ENCODE peak calls at places on chromosome 6, in six cellular contexts. K, C, V, X, U and D are unnamed samples.

GRCh38 chr6:37069639-37070038 is 64.2 kb downstream of the FGD2 start:
- DNase-seq in K (no peak), C (no peak), V (no peak), X (no peak), U (no peak), D (no peak)

GRCh38 chr6:119669228-119669627 is 319.7 kb upstream of the MAN1A1 start:
- DNase-seq in K (no peak), C (no peak), V (no peak), X (no peak), U (no peak), D (no peak)

GRCh38 chr6:113329942-113330897 is 526.9 kb upstream of the MARCKS start:
- DNase-seq in K (no peak), C (no peak), V (no peak), X (no peak), U (no peak), D (no peak)

GRCh38 chr6:1325471-1326309 is 13.8 kb downstream of the FOXQ1 start:
- DNase-seq in K (peak), C (no peak), V (peak), X (no peak), U (peak), D (no peak)

GRCh38 chr6:11120273-11121005 is 8.9 kb upstream of the ERVFRD-1 start:
- DNase-seq in K (no peak), C (no peak), V (no peak), X (no peak), U (peak), D (no peak)

GRCh38 chr6:57267586-57268293 is 45.6 kb upstream of the RAB23 start:
- DNase-seq in K (peak), C (peak), V (peak), X (peak), U (peak), D (peak)

GRCh38 chr6:72720464-72720863 is 98.6 kb downstream of the KCNQ5 start:
- DNase-seq in K (no peak), C (no peak), V (no peak), X (no peak), U (no peak), D (no peak)

GRCh38 chr6:19608546-19608945 is 228.6 kb upstream of the ID4 start:
- DNase-seq in K (no peak), C (no peak), V (no peak), X (no peak), U (no peak), D (no peak)

GRCh38 chr6:155264704-155265320 is 999 bp downstream of the CLDN20 start:
- DNase-seq in K (no peak), C (no peak), V (no peak), X (peak), U (peak), D (no peak)

GRCh38 chr6:100115702-100116101 is 121.7 kb upstream of the MCHR2 start:
- DNase-seq in K (no peak), C (no peak), V (no peak), X (no peak), U (no peak), D (no peak)

GRCh38 chr6:44431118-44431725 is 43.7 kb downstream of the CDC5L start:
- DNase-seq in K (peak), C (peak), V (peak), X (peak), U (peak), D (peak)

GRCh38 chr6:112563368-112563767 is 216.2 kb downstream of the RFPL4B start:
- DNase-seq in K (no peak), C (no peak), V (no peak), X (no peak), U (no peak), D (no peak)

GRCh38 chr6:105836379-105836778 is 249.8 kb upstream of the PRDM1 start:
- DNase-seq in K (no peak), C (no peak), V (no peak), X (no peak), U (no peak), D (no peak)

GRCh38 chr6:149895702-149896310 is 2.1 kb downstream of the RAET1E start:
- DNase-seq in K (peak), C (no peak), V (peak), X (no peak), U (peak), D (no peak)

GRCh38 chr6:96520851-96521115 is 823 bp upstream of the UFL1 start:
- DNase-seq in K (no peak), C (no peak), V (no peak), X (no peak), U (peak), D (no peak)

GRCh38 chr6:153231048-153231635 is 100.1 kb upstream of the RGS17 start:
- DNase-seq in K (peak), C (no peak), V (peak), X (peak), U (peak), D (peak)

GRCh38 chr6:14448246-14448645 is 330.7 kb downstream of the CD83 start:
- DNase-seq in K (no peak), C (no peak), V (no peak), X (no peak), U (no peak), D (no peak)

GRCh38 chr6:81023007-81023582 is 729.4 kb downstream of the TENT5A start:
- DNase-seq in K (peak), C (no peak), V (no peak), X (no peak), U (no peak), D (no peak)

GRCh38 chr6:106539931-106540330 is 89.4 kb downstream of the RTN4IP1 start:
- DNase-seq in K (no peak), C (no peak), V (no peak), X (no peak), U (no peak), D (no peak)

GRCh38 chr6:46381579-46381978 is 109.7 kb downstream of the RCAN2 start:
- DNase-seq in K (no peak), C (no peak), V (no peak), X (no peak), U (no peak), D (no peak)

GRCh38 chr6:169972736-169973135 is 221.3 kb downstream of the ERMARD start:
- DNase-seq in K (no peak), C (no peak), V (no peak), X (peak), U (no peak), D (no peak)

GRCh38 chr6:80319286-80319685 is 212.8 kb downstream of the BCKDHB start:
- DNase-seq in K (no peak), C (no peak), V (no peak), X (no peak), U (peak), D (no peak)

GRCh38 chr6:148616811-148617210 is 130.0 kb upstream of the UST start:
- DNase-seq in K (no peak), C (no peak), V (no peak), X (no peak), U (no peak), D (no peak)

GRCh38 chr6:7646394-7646793 is 56.4 kb downstream of the SNRNP48 start:
- DNase-seq in K (no peak), C (no peak), V (no peak), X (no peak), U (peak), D (no peak)

GRCh38 chr6:33080127-33081089 is 4.6 kb downstream of the HLA-DPB1 start:
- DNase-seq in K (no peak), C (no peak), V (no peak), X (peak), U (peak), D (peak)

GRCh38 chr6:148335582-148335981 is 7.1 kb upstream of the SASH1 start:
- DNase-seq in K (no peak), C (no peak), V (no peak), X (no peak), U (peak), D (no peak)

GRCh38 chr6:108876929-108877775 is 28.9 kb downstream of the ARMC2 start:
- DNase-seq in K (no peak), C (peak), V (no peak), X (no peak), U (no peak), D (no peak)

GRCh38 chr6:35165630-35166071 is 24.5 kb upstream of the TCP11 start:
- DNase-seq in K (no peak), C (no peak), V (peak), X (no peak), U (peak), D (no peak)

GRCh38 chr6:80343511-80343910 is 237.0 kb downstream of the BCKDHB start:
- DNase-seq in K (no peak), C (no peak), V (no peak), X (no peak), U (no peak), D (no peak)

GRCh38 chr6:136524339-136524935 is 25.8 kb downstream of the MAP7 start:
- DNase-seq in K (no peak), C (no peak), V (no peak), X (no peak), U (no peak), D (no peak)

GRCh38 chr6:36592221-36592655 is 1.9 kb upstream of the SRSF3 start:
- DNase-seq in K (no peak), C (no peak), V (no peak), X (no peak), U (no peak), D (peak)

GRCh38 chr6:12973302-12973865 is 256.8 kb downstream of the PHACTR1 start:
- DNase-seq in K (no peak), C (no peak), V (no peak), X (no peak), U (no peak), D (no peak)

GRCh38 chr6:147238164-147238563 is 33.9 kb downstream of the STXBP5 start:
- DNase-seq in K (no peak), C (no peak), V (no peak), X (no peak), U (no peak), D (no peak)

GRCh38 chr6:152267967-152268845 is 369.0 kb downstream of the SYNE1 start:
- DNase-seq in K (no peak), C (no peak), V (peak), X (no peak), U (no peak), D (peak)

DNA sequence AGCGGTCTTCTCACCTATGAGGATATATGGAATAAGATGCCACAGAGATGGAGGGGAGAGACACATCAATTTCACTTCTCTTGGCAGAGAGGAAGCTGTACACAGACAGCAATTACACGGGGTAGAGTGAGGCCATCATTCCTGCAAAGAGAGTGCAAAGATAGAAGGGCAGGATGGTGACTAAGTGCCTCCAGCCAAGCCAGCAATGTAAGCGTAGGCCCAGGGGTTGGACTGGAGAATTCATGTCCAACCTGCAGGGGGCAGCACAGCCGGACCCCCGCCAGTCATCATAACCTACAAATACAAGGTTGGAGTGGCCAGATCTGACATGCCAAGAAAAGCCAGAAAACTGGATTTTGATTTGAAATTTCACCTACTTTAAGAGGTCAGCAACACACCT is 56.3 kb downstream of the NRN1 start:
- DNase-seq in K (no peak), C (no peak), V (peak), X (peak), U (no peak), D (peak)
- TF ChIP-seq CTCF in K (peak), C (no peak), V (no peak), X (peak), U (no peak), D (peak)

GRCh38 chr6:166997768-166998255 is 1.4 kb upstream of the CEP43 start:
- DNase-seq in K (peak), C (no peak), V (peak), X (peak), U (peak), D (peak)
- TF ChIP-seq CTCF in K (peak), C (peak), V (peak), X (peak), U (peak), D (peak)

GRCh38 chr6:49548613-49549304 is 1.7 kb upstream of the C6orf141 start:
- DNase-seq in K (no peak), C (no peak), V (no peak), X (no peak), U (no peak), D (no peak)
- TF ChIP-seq CTCF in K (peak), C (no peak), V (no peak), X (no peak), U (no peak), D (no peak)

DNA sequence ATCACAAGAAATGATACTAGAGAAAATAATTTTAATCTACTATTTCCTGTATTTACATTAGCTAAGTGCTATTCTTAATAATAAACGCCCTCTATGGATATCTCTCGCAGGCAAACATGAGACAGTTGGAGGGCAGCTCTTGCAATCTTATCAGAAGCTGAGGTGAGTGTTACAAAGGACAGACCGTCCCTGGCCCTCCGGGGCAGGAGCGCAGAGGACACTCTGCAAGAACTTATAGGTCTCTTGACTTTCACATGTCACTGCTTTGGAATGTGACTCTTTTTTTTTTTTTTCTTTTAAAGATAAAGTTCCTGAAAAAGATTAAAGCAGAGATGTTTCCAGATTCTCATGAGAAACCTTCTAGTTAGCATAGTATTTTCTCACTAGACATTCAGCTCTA is 57.3 kb downstream of the SYTL3 start:
- DNase-seq in K (peak), C (no peak), V (peak), X (no peak), U (peak), D (no peak)
- TF ChIP-seq CTCF in K (no peak), C (no peak), V (no peak), X (no peak), U (no peak), D (no peak)

DNA sequence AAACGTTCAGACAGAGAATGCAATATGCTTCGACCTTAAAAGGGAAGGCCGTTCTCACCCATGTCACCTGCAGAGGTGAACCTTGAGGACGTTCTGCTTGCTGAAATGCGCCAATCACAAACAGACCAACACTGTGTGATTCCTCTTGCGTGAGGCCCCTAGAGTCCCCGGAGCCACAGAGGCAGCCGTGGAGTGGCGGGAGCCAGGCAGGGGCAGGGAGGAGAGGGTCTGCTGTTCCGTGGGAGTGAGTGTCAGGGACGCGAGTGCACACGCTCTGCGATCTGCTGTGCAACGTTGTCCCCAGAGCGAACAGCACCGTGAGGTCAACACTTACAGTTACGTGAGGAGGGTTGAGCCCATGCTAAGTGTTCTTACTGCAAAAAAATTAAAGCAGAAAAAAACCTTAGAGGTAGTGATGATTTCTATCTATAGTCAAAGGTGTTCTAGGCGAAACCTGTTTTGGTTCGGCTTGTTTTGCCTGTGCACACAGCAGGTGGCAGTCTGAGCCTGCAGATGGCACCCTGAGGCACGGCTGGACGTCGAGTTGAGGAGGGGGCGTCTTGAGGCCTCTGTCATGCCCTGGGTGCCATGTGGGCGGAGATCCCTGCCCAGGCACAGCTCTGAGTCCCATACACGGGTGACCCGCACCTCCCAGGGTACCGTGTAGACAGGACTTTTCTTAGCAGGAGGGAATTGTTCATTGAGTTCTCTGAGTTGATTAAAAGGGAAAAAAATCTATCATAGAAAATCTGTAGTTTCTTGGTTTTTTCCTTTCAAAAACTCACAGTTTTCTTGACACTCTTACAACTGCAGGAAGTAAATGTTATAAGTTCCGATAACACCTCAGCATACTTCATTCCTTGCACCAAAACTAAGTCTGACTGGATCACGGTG is 71.8 kb upstream of the FRMD1 start:
- DNase-seq in K (no peak), C (no peak), V (peak), X (peak), U (no peak), D (no peak)
- TF ChIP-seq CTCF in K (peak), C (no peak), V (peak), X (no peak), U (no peak), D (no peak)

DNA sequence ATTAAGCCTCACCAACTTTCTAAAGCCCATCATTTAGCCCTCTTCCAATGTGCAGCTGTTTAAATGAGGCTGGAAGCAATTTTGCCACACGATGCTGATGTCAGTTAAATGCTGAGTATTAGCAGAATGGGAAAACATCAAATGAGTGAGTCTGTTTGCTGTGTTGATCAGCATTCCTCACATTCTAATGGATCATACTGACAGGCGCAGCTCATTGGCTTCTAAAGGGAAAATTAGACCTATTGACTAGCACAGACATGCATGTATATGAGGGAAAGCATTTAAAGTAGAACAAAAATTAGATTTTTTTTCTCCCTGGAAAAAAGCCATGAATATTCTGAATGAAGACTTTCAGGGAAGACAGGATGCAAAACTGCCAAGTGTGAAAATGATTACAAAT is 956.1 kb upstream of the EYS start:
- DNase-seq in K (no peak), C (no peak), V (no peak), X (no peak), U (no peak), D (no peak)
- TF ChIP-seq CTCF in K (no peak), C (no peak), V (no peak), X (no peak), U (no peak), D (no peak)

GRCh38 chr6:17116090-17116387 is 14.2 kb downstream of the STMND1 start:
- DNase-seq in K (no peak), C (no peak), V (no peak), X (no peak), U (no peak), D (no peak)
- TF ChIP-seq CTCF in K (no peak), C (no peak), V (no peak), X (no peak), U (no peak), D (no peak)

GRCh38 chr6:66931787-66932186 is 1224.8 kb upstream of the EYS start:
- DNase-seq in K (no peak), C (no peak), V (no peak), X (no peak), U (no peak), D (no peak)

GRCh38 chr6:66930559-66931290 is 1223.7 kb upstream of the EYS start:
- DNase-seq in K (no peak), C (no peak), V (no peak), X (no peak), U (peak), D (no peak)

GRCh38 chr6:66926060-66926459 is 1219.0 kb upstream of the EYS start:
- DNase-seq in K (peak), C (no peak), V (no peak), X (no peak), U (no peak), D (no peak)
- TF ChIP-seq CTCF in K (no peak), C (no peak), V (no peak), X (no peak), U (peak), D (no peak)

GRCh38 chr6:30889138-30889885 is 5.0 kb downstream of the DDR1 start:
- DNase-seq in K (no peak), C (no peak), V (no peak), X (no peak), U (no peak), D (no peak)
- TF ChIP-seq CTCF in K (no peak), C (no peak), V (no peak), X (no peak), U (no peak), D (no peak)

DNA sequence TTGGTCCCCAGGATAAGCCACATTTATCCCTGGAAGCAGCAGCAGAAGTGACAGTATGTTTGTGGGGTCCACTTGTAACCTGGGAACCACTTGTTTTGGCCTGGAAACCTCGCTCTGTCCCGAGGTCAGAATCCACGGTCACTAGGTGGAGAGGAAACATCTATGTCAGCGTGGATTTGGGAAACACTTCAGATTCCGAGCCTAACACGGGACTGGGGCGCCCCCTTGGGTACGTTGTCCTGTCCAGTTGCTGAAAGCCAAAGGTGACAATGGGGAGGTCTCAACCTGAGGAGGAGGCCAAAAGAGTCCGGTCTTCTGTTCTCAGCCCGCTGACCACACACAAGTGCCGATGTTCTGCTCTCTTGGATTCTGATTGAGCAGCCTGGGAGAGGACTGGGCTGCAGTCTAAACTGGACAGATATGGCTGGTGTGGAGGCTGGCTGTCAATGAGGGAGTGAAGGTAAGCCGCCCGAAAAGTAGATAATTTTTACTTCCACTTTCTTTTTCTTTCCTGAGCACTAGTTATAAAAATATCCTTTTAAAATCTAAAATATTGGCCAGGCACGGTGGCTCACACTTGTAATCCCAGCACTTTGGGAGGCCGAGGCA is 4.9 kb upstream of the ZFP57 start:
- DNase-seq in K (no peak), C (no peak), V (peak), X (no peak), U (no peak), D (no peak)
- TF ChIP-seq CTCF in K (no peak), C (no peak), V (no peak), X (no peak), U (no peak), D (no peak)